ENCODE peak calls at places on chromosomes 7 and 10, in nine cellular contexts. F, O, H, P, N, U, G, I and E are unnamed samples.

GRCh38 chr7:3272691-3273141 is 28.3 kb upstream of the SDK1 start:
- DNase-seq in F (no peak), O (no peak), H (no peak), P (no peak), N (no peak), U (peak; percentile 93), G (no peak), I (peak; percentile 9), E (no peak)

GRCh38 chr10:48634198-48634983 is 29.5 kb upstream of the ARHGAP22 start:
- DNase-seq in F (no peak), O (no peak), H (no peak), P (no peak), N (no peak), U (no peak), G (no peak), I (no peak), E (no peak)

GRCh38 chr10:31623466-31623865 is 304.4 kb downstream of the ZEB1 start:
- DNase-seq in F (no peak), O (no peak), H (no peak), P (no peak), N (peak; percentile 71), U (no peak), G (no peak), I (no peak), E (no peak)

GRCh38 chr7:78702770-78703169 is 750.7 kb downstream of the MAGI2 start:
- DNase-seq in F (no peak), O (no peak), H (no peak), P (no peak), N (no peak), U (peak; percentile 96), G (no peak), I (no peak), E (no peak)

GRCh38 chr10:69092959-69093850 is 5.3 kb downstream of the SRGN start:
- DNase-seq in F (peak; percentile 64), O (peak; percentile 65), H (peak; percentile 76), P (peak; percentile 78), N (peak; percentile 86), U (peak; percentile 97), G (peak; percentile 73), I (peak; percentile 87), E (peak; percentile 59)

GRCh38 chr7:156589808-156590207 is 50.8 kb upstream of the RNF32 start:
- DNase-seq in F (no peak), O (no peak), H (no peak), P (no peak), N (no peak), U (no peak), G (no peak), I (no peak), E (no peak)

GRCh38 chr10:77455538-77455937 is 182.1 kb downstream of the KCNMA1 start:
- DNase-seq in F (no peak), O (no peak), H (no peak), P (no peak), N (no peak), U (peak; percentile 91), G (no peak), I (no peak), E (no peak)

GRCh38 chr10:7028809-7029166 is 382.0 kb downstream of the SFMBT2 start:
- DNase-seq in F (no peak), O (no peak), H (no peak), P (no peak), N (no peak), U (no peak), G (no peak), I (no peak), E (no peak)

GRCh38 chr7:155574556-155574955 is 28.2 kb upstream of the CNPY1 start:
- DNase-seq in F (no peak), O (no peak), H (no peak), P (no peak), N (no peak), U (no peak), G (no peak), I (no peak), E (no peak)

GRCh38 chr10:75640803-75641202 is 209.4 kb downstream of the LRMDA start:
- DNase-seq in F (no peak), O (no peak), H (no peak), P (no peak), N (no peak), U (no peak), G (no peak), I (no peak), E (no peak)

GRCh38 chr7:12067156-12067831 is 143.8 kb upstream of the TMEM106B start:
- DNase-seq in F (peak; percentile 18), O (peak; percentile 60), H (peak; percentile 76), P (peak; percentile 31), N (peak; percentile 45), U (peak; percentile 83), G (peak; percentile 46), I (peak; percentile 89), E (peak; percentile 15)

GRCh38 chr7:135557455-135558336 is at the start of gene NUP205:
- DNase-seq in F (peak; percentile 82), O (peak; percentile 85), H (peak; percentile 78), P (peak; percentile 84), N (peak; percentile 60), U (peak; percentile 74), G (peak; percentile 74), I (peak; percentile 69), E (peak; percentile 78)
- TF ChIP-seq CTCF in F (no peak), O (no peak), H (no peak), P (no peak), N (peak; percentile 52), U (no peak), G (no peak), I (no peak), E (no peak)

GRCh38 chr7:81859433-81859832 is 89.6 kb upstream of the HGF start:
- DNase-seq in F (no peak), O (no peak), H (no peak), P (no peak), N (no peak), U (no peak), G (no peak), I (no peak), E (no peak)

GRCh38 chr7:81857385-81857784 is 87.5 kb upstream of the HGF start:
- DNase-seq in F (no peak), O (no peak), H (no peak), P (no peak), N (no peak), U (peak; percentile 7), G (no peak), I (no peak), E (no peak)

GRCh38 chr7:81852701-81853100 is 82.9 kb upstream of the HGF start:
- DNase-seq in F (no peak), O (no peak), H (no peak), P (no peak), N (no peak), U (no peak), G (no peak), I (no peak), E (no peak)

GRCh38 chr7:81851413-81851812 is 81.6 kb upstream of the HGF start:
- DNase-seq in F (no peak), O (no peak), H (no peak), P (no peak), N (no peak), U (no peak), G (no peak), I (no peak), E (no peak)

DNA sequence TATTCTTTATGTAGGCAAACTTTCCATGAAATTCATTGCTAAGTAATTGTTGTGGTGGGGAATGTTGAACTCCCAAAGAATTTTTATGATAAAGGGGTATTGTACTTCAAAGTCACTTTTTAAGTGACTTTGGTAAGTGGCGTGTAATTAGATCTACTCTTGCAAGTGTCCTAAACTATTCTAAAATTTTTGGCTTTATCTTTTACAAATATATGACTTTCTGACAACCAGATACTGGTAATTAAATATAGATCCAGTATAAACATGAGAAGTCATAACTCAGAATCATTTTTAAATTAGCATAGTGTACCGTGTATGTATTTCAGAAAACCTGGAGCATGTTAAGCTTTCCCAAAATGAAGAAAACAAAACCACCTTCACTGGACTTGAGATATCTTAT is 84.7 kb upstream of the HGF start:
- DNase-seq in F (no peak), O (no peak), H (no peak), P (no peak), N (no peak), U (no peak), G (no peak), I (no peak), E (no peak)
- TF ChIP-seq CTCF in F (no peak), O (no peak), H (no peak), P (no peak), N (no peak), U (no peak), G (no peak), I (no peak), E (no peak)

DNA sequence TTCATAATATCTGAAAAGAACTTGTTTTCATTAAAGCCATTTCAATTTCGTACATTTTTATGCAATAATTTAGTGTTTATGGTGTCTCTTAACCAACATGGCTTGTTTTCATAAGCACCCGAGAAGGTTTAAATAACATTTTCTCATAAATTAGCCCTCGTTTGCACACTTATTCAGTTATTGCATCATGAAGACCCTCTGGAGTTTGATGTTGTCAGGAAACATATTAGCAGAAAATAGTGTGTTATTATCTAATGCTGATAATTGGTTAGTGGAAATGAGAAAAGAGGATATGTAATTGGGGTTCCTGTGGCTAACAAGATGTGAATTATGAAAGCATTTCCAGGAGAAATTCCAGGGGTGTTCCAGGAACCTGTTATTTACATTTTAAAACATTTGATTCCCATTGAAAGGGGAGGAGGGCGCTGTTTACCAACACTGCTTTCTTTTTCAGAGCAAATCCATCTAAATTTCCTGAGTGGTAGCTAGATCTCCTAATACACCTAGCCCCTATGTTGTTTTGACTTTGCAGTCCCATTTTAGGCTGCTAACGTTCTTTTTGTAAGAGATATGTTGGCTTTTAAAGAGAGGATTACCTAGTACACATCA is 130.7 kb downstream of the TCF7L2 start:
- DNase-seq in F (no peak), O (no peak), H (no peak), P (no peak), N (no peak), U (no peak), G (no peak), I (no peak), E (no peak)
- TF ChIP-seq CTCF in F (no peak), O (peak; percentile 23), H (peak; percentile 57), P (peak; percentile 6), N (no peak), U (peak; percentile 34), G (peak; percentile 26), I (no peak), E (no peak)

DNA sequence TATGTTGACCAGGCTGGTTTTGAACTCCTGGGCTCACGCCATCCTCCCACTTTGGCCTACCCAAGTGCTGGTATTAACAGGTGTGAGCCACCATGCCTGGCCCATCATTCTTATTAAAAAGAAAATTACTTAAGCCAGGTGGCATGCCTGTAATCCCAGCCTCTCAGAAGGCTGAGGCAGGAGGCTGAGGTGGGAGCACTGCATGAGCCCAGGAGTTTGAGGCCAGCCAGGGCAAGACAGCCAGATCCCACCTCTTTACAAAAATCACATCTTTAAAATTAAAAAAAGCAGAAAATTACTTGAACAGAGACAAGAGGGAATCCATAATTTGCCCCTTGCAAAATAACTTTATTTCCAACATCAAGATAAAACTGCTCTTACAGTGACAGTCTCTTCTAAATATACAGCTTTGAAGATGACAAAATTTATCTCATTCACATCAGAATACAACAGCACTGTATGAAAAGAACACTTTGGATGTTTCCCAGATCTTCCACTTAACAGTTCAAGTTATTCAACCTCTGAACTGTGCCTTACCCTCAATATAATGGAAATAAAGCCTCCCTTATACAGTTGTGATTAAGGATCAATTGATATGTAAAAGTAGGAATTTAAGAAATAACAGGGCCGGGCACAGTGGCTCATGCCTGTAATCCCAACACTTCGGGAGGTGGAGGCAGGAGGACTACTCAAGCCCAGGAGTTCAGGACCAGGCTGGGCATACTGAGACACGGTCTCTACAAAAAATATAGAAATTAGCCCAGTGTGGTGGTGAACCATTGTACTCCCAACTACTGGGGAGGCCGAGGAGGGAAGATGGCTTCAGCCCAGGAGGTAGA is 10.3 kb downstream of the WAPL start:
- DNase-seq in F (no peak), O (no peak), H (no peak), P (no peak), N (no peak), U (no peak), G (no peak), I (no peak), E (no peak)
- TF ChIP-seq CTCF in F (no peak), O (no peak), H (no peak), P (no peak), N (no peak), U (no peak), G (no peak), I (no peak), E (no peak)